ENCODE peak calls at places on chromosomes 6 and 20, in eight cellular contexts. One of them, this sample, is unnamed.
A peak's percentile ranks its signal among the peaks of the same experiment; 100 is the strongest.

GRCh38 chr6:36856277-36856676 is 17.0 kb upstream of the CPNE5 start:
- DNase-seq in nucleus accumbens: no peak
- DNase-seq in activated CD8-positive, alpha-beta memory T cell treated with anti-CD3 and anti-CD28 coated beads, Interleukin-2, amount 50 U/mL, for 48 hours: no peak
- DNase-seq in Panc1: no peak
- DNase-seq in germinal center: no peak
- DNase-seq in activated gamma-delta T cell: no peak
- DNase-seq in natural killer cell: no peak
- DNase-seq in iris pigment epithelial cell: no peak
- DNase-seq in this sample: no peak

GRCh38 chr20:44495802-44496481 is 20.3 kb downstream of the TTPAL start:
- DNase-seq in Panc1: peak; percentile 97
- DNase-seq in activated gamma-delta T cell: no peak
- DNase-seq in iris pigment epithelial cell: peak; percentile 97
- DNase-seq in natural killer cell: no peak
- DNase-seq in activated CD8-positive, alpha-beta memory T cell treated with anti-CD3 and anti-CD28 coated beads, Interleukin-2, amount 50 U/mL, for 48 hours: no peak
- DNase-seq in germinal center: no peak
- DNase-seq in nucleus accumbens: no peak
- DNase-seq in this sample: no peak

GRCh38 chr6:152571089-152571488 is 66.1 kb downstream of the SYNE1 start:
- DNase-seq in activated gamma-delta T cell: no peak
- DNase-seq in germinal center: no peak
- DNase-seq in Panc1: no peak
- DNase-seq in natural killer cell: no peak
- DNase-seq in iris pigment epithelial cell: peak; percentile 71
- DNase-seq in nucleus accumbens: no peak
- DNase-seq in activated CD8-positive, alpha-beta memory T cell treated with anti-CD3 and anti-CD28 coated beads, Interleukin-2, amount 50 U/mL, for 48 hours: no peak
- DNase-seq in this sample: no peak

GRCh38 chr20:63082939-63083735 is 76.4 kb upstream of the BHLHE23 start:
- DNase-seq in nucleus accumbens: no peak
- DNase-seq in Panc1: no peak
- DNase-seq in activated gamma-delta T cell: no peak
- DNase-seq in natural killer cell: no peak
- DNase-seq in activated CD8-positive, alpha-beta memory T cell treated with anti-CD3 and anti-CD28 coated beads, Interleukin-2, amount 50 U/mL, for 48 hours: no peak
- DNase-seq in iris pigment epithelial cell: no peak
- DNase-seq in germinal center: no peak
- DNase-seq in this sample: no peak

GRCh38 chr6:96907498-96907897 is 9.8 kb upstream of the NDUFAF4 start:
- DNase-seq in natural killer cell: no peak
- DNase-seq in activated gamma-delta T cell: no peak
- DNase-seq in germinal center: no peak
- DNase-seq in Panc1: no peak
- DNase-seq in activated CD8-positive, alpha-beta memory T cell treated with anti-CD3 and anti-CD28 coated beads, Interleukin-2, amount 50 U/mL, for 48 hours: no peak
- DNase-seq in nucleus accumbens: no peak
- DNase-seq in iris pigment epithelial cell: peak; percentile 53
- DNase-seq in this sample: no peak

GRCh38 chr6:85484941-85485340 is 35.1 kb downstream of the NT5E start:
- DNase-seq in nucleus accumbens: no peak
- DNase-seq in activated gamma-delta T cell: no peak
- DNase-seq in iris pigment epithelial cell: no peak
- DNase-seq in natural killer cell: no peak
- DNase-seq in Panc1: no peak
- DNase-seq in activated CD8-positive, alpha-beta memory T cell treated with anti-CD3 and anti-CD28 coated beads, Interleukin-2, amount 50 U/mL, for 48 hours: no peak
- DNase-seq in germinal center: no peak
- DNase-seq in this sample: no peak

GRCh38 chr6:156963712-156964700 is 186.8 kb downstream of the ARID1B start:
- DNase-seq in natural killer cell: no peak
- DNase-seq in activated CD8-positive, alpha-beta memory T cell treated with anti-CD3 and anti-CD28 coated beads, Interleukin-2, amount 50 U/mL, for 48 hours: no peak
- DNase-seq in germinal center: no peak
- DNase-seq in activated gamma-delta T cell: no peak
- DNase-seq in nucleus accumbens: no peak
- DNase-seq in Panc1: no peak
- DNase-seq in iris pigment epithelial cell: peak; percentile 72
- DNase-seq in this sample: peak; percentile 49

GRCh38 chr6:143061597-143062385 is 1.1 kb downstream of the AIG1 start:
- DNase-seq in iris pigment epithelial cell: no peak
- DNase-seq in activated CD8-positive, alpha-beta memory T cell treated with anti-CD3 and anti-CD28 coated beads, Interleukin-2, amount 50 U/mL, for 48 hours: no peak
- DNase-seq in natural killer cell: no peak
- DNase-seq in nucleus accumbens: no peak
- DNase-seq in Panc1: no peak
- DNase-seq in germinal center: peak; percentile 18
- DNase-seq in activated gamma-delta T cell: no peak
- DNase-seq in this sample: no peak

GRCh38 chr6:13372688-13373487 is 44.6 kb upstream of the TBC1D7 start:
- DNase-seq in natural killer cell: no peak
- DNase-seq in nucleus accumbens: no peak
- DNase-seq in germinal center: no peak
- DNase-seq in activated CD8-positive, alpha-beta memory T cell treated with anti-CD3 and anti-CD28 coated beads, Interleukin-2, amount 50 U/mL, for 48 hours: no peak
- DNase-seq in iris pigment epithelial cell: no peak
- DNase-seq in Panc1: no peak
- DNase-seq in activated gamma-delta T cell: no peak
- DNase-seq in this sample: no peak

GRCh38 chr6:44966449-44967091 is 361.6 kb upstream of the RUNX2 start:
- DNase-seq in activated CD8-positive, alpha-beta memory T cell treated with anti-CD3 and anti-CD28 coated beads, Interleukin-2, amount 50 U/mL, for 48 hours: no peak
- DNase-seq in nucleus accumbens: no peak
- DNase-seq in activated gamma-delta T cell: no peak
- DNase-seq in natural killer cell: no peak
- DNase-seq in Panc1: no peak
- DNase-seq in iris pigment epithelial cell: peak; percentile 95
- DNase-seq in germinal center: no peak
- DNase-seq in this sample: no peak

GRCh38 chr6:10309826-10310405 is 105.0 kb downstream of the TFAP2A start:
- DNase-seq in Panc1: no peak
- DNase-seq in nucleus accumbens: no peak
- DNase-seq in activated gamma-delta T cell: no peak
- DNase-seq in natural killer cell: no peak
- DNase-seq in activated CD8-positive, alpha-beta memory T cell treated with anti-CD3 and anti-CD28 coated beads, Interleukin-2, amount 50 U/mL, for 48 hours: no peak
- DNase-seq in iris pigment epithelial cell: no peak
- DNase-seq in germinal center: no peak
- DNase-seq in this sample: no peak

GRCh38 chr6:31730631-31731086 is 1.6 kb upstream of the DDAH2 start:
- DNase-seq in iris pigment epithelial cell: no peak
- DNase-seq in natural killer cell: no peak
- DNase-seq in nucleus accumbens: no peak
- DNase-seq in activated CD8-positive, alpha-beta memory T cell treated with anti-CD3 and anti-CD28 coated beads, Interleukin-2, amount 50 U/mL, for 48 hours: no peak
- DNase-seq in germinal center: no peak
- DNase-seq in Panc1: no peak
- DNase-seq in activated gamma-delta T cell: no peak
- DNase-seq in this sample: no peak

GRCh38 chr20:31475032-31475431 is at the start of the genes DEFB124 and REM1:
- DNase-seq in natural killer cell: no peak
- DNase-seq in Panc1: no peak
- DNase-seq in activated gamma-delta T cell: no peak
- DNase-seq in iris pigment epithelial cell: no peak
- DNase-seq in activated CD8-positive, alpha-beta memory T cell treated with anti-CD3 and anti-CD28 coated beads, Interleukin-2, amount 50 U/mL, for 48 hours: no peak
- DNase-seq in germinal center: no peak
- DNase-seq in nucleus accumbens: no peak
- DNase-seq in this sample: no peak

GRCh38 chr6:168827484-168827883 is 386.5 kb downstream of the SMOC2 start:
- DNase-seq in activated CD8-positive, alpha-beta memory T cell treated with anti-CD3 and anti-CD28 coated beads, Interleukin-2, amount 50 U/mL, for 48 hours: no peak
- DNase-seq in iris pigment epithelial cell: no peak
- DNase-seq in activated gamma-delta T cell: no peak
- DNase-seq in natural killer cell: no peak
- DNase-seq in germinal center: no peak
- DNase-seq in Panc1: no peak
- DNase-seq in nucleus accumbens: no peak
- DNase-seq in this sample: no peak

GRCh38 chr6:34593741-34594140 is 37.6 kb upstream of the SPDEF start:
- DNase-seq in iris pigment epithelial cell: no peak
- DNase-seq in natural killer cell: no peak
- DNase-seq in activated CD8-positive, alpha-beta memory T cell treated with anti-CD3 and anti-CD28 coated beads, Interleukin-2, amount 50 U/mL, for 48 hours: no peak
- DNase-seq in Panc1: no peak
- DNase-seq in activated gamma-delta T cell: no peak
- DNase-seq in nucleus accumbens: no peak
- DNase-seq in germinal center: no peak
- DNase-seq in this sample: no peak

GRCh38 chr6:88050140-88050818 is 2.6 kb downstream of the SPACA1 start:
- DNase-seq in germinal center: no peak
- DNase-seq in nucleus accumbens: no peak
- DNase-seq in Panc1: no peak
- DNase-seq in natural killer cell: no peak
- DNase-seq in activated gamma-delta T cell: no peak
- DNase-seq in activated CD8-positive, alpha-beta memory T cell treated with anti-CD3 and anti-CD28 coated beads, Interleukin-2, amount 50 U/mL, for 48 hours: no peak
- DNase-seq in iris pigment epithelial cell: peak; percentile 1
- DNase-seq in this sample: no peak

GRCh38 chr20:9617062-9617461 is 102.7 kb downstream of the LAMP5 start:
- DNase-seq in nucleus accumbens: peak; percentile 16
- DNase-seq in Panc1: peak; percentile 55
- DNase-seq in iris pigment epithelial cell: peak; percentile 63
- DNase-seq in natural killer cell: peak; percentile 20
- DNase-seq in activated gamma-delta T cell: no peak
- DNase-seq in activated CD8-positive, alpha-beta memory T cell treated with anti-CD3 and anti-CD28 coated beads, Interleukin-2, amount 50 U/mL, for 48 hours: peak; percentile 66
- DNase-seq in germinal center: peak; percentile 37
- DNase-seq in this sample: peak; percentile 64

GRCh38 chr20:19802492-19803158 is 44.6 kb downstream of the RIN2 start:
- DNase-seq in natural killer cell: no peak
- DNase-seq in iris pigment epithelial cell: no peak
- DNase-seq in activated CD8-positive, alpha-beta memory T cell treated with anti-CD3 and anti-CD28 coated beads, Interleukin-2, amount 50 U/mL, for 48 hours: no peak
- DNase-seq in germinal center: no peak
- DNase-seq in Panc1: no peak
- DNase-seq in nucleus accumbens: no peak
- DNase-seq in activated gamma-delta T cell: no peak
- DNase-seq in this sample: no peak

GRCh38 chr20:47274449-47275108 is 81.9 kb downstream of the ZMYND8 start:
- DNase-seq in activated gamma-delta T cell: no peak
- DNase-seq in iris pigment epithelial cell: peak; percentile 96
- DNase-seq in activated CD8-positive, alpha-beta memory T cell treated with anti-CD3 and anti-CD28 coated beads, Interleukin-2, amount 50 U/mL, for 48 hours: no peak
- DNase-seq in Panc1: peak; percentile 73
- DNase-seq in natural killer cell: no peak
- DNase-seq in germinal center: no peak
- DNase-seq in nucleus accumbens: no peak
- DNase-seq in this sample: no peak

GRCh38 chr6:2733324-2733723 is 17.4 kb downstream of the MYLK4 start:
- DNase-seq in nucleus accumbens: peak; percentile 14
- DNase-seq in activated CD8-positive, alpha-beta memory T cell treated with anti-CD3 and anti-CD28 coated beads, Interleukin-2, amount 50 U/mL, for 48 hours: no peak
- DNase-seq in germinal center: peak; percentile 84
- DNase-seq in iris pigment epithelial cell: no peak
- DNase-seq in activated gamma-delta T cell: no peak
- DNase-seq in natural killer cell: no peak
- DNase-seq in Panc1: no peak
- DNase-seq in this sample: no peak

GRCh38 chr6:43679057-43679456 is 8.5 kb downstream of the MRPS18A start:
- DNase-seq in activated CD8-positive, alpha-beta memory T cell treated with anti-CD3 and anti-CD28 coated beads, Interleukin-2, amount 50 U/mL, for 48 hours: no peak
- DNase-seq in natural killer cell: no peak
- DNase-seq in activated gamma-delta T cell: no peak
- DNase-seq in Panc1: no peak
- DNase-seq in iris pigment epithelial cell: no peak
- DNase-seq in nucleus accumbens: no peak
- DNase-seq in germinal center: no peak
- DNase-seq in this sample: no peak

GRCh38 chr6:36947570-36948351 is 6.8 kb upstream of the PI16 start:
- DNase-seq in activated CD8-positive, alpha-beta memory T cell treated with anti-CD3 and anti-CD28 coated beads, Interleukin-2, amount 50 U/mL, for 48 hours: peak; percentile 52
- DNase-seq in Panc1: no peak
- DNase-seq in nucleus accumbens: peak; percentile 74
- DNase-seq in activated gamma-delta T cell: no peak
- DNase-seq in natural killer cell: no peak
- DNase-seq in iris pigment epithelial cell: no peak
- DNase-seq in germinal center: no peak
- DNase-seq in this sample: peak; percentile 18

GRCh38 chr20:43988867-43989266 is 74.2 kb downstream of the TOX2 start:
- DNase-seq in activated gamma-delta T cell: no peak
- DNase-seq in germinal center: no peak
- DNase-seq in nucleus accumbens: no peak
- DNase-seq in activated CD8-positive, alpha-beta memory T cell treated with anti-CD3 and anti-CD28 coated beads, Interleukin-2, amount 50 U/mL, for 48 hours: no peak
- DNase-seq in Panc1: no peak
- DNase-seq in iris pigment epithelial cell: peak; percentile 67
- DNase-seq in natural killer cell: no peak
- DNase-seq in this sample: no peak

GRCh38 chr6:134936927-134937326 is 13.0 kb downstream of the ALDH8A1 start:
- DNase-seq in nucleus accumbens: no peak
- DNase-seq in iris pigment epithelial cell: peak; percentile 22
- DNase-seq in germinal center: no peak
- DNase-seq in activated CD8-positive, alpha-beta memory T cell treated with anti-CD3 and anti-CD28 coated beads, Interleukin-2, amount 50 U/mL, for 48 hours: no peak
- DNase-seq in natural killer cell: no peak
- DNase-seq in Panc1: no peak
- DNase-seq in activated gamma-delta T cell: no peak
- DNase-seq in this sample: no peak

GRCh38 chr6:3230275-3231212 is 3.1 kb upstream of the TUBB2B start:
- DNase-seq in Panc1: no peak
- DNase-seq in nucleus accumbens: peak; percentile 77
- DNase-seq in iris pigment epithelial cell: peak; percentile 67
- DNase-seq in activated CD8-positive, alpha-beta memory T cell treated with anti-CD3 and anti-CD28 coated beads, Interleukin-2, amount 50 U/mL, for 48 hours: no peak
- DNase-seq in germinal center: no peak
- DNase-seq in natural killer cell: no peak
- DNase-seq in activated gamma-delta T cell: no peak
- DNase-seq in this sample: no peak